ENCODE peak calls at places on chromosomes 12 and 14, in nine cellular contexts. K is dorsolateral prefrontal cortex, J is heart right ventricle, G is BE2C, V is esophagus squamous epithelium, R is left ventricle myocardium inferior, T is HCT116, H is endothelial cell, U is astrocyte of the cerebellum. W is an unnamed sample.

GRCh38 chr12:93943766-93944165 is 204.6 kb upstream of the PLXNC1 start:
- DNase-seq in K (no peak), J (no peak), G (no peak), V (no peak), R (no peak), T (peak; percentile 3), H (no peak), U (no peak), W (no peak)

GRCh38 chr12:11078246-11078645 is 13.9 kb downstream of the TAS2R43 start:
- DNase-seq in K (no peak), J (no peak), G (no peak), V (no peak), R (no peak), T (no peak), H (no peak), U (no peak), W (no peak)

GRCh38 chr12:47207005-47207717 is 127.4 kb upstream of the AMIGO2 start:
- DNase-seq in K (no peak), J (no peak), G (no peak), V (no peak), R (no peak), T (no peak), H (no peak), U (no peak), W (no peak)

GRCh38 chr14:95226801-95227200 is 69.5 kb upstream of the DICER1 start:
- DNase-seq in K (no peak), J (no peak), G (no peak), V (no peak), R (no peak), T (no peak), H (no peak), U (no peak), W (no peak)

GRCh38 chr12:43482311-43483085 is 69.5 kb downstream of the ADAMTS20 start:
- DNase-seq in K (no peak), J (no peak), G (no peak), V (no peak), R (no peak), T (no peak), H (no peak), U (no peak), W (no peak)

GRCh38 chr12:51393676-51394545 is 2.7 kb upstream of the GALNT6 start:
- DNase-seq in K (no peak), J (peak; percentile 20), G (no peak), V (no peak), R (no peak), T (no peak), H (no peak), U (peak; percentile 9), W (peak; percentile 90)

GRCh38 chr14:100138955-100139354 is 20.5 kb downstream of the DEGS2 start:
- DNase-seq in K (no peak), J (no peak), G (no peak), V (no peak), R (no peak), T (no peak), H (no peak), U (no peak), W (no peak)

GRCh38 chr14:64937821-64938193 is 4.7 kb downstream of the GPX2 start:
- DNase-seq in K (no peak), J (no peak), G (no peak), V (no peak), R (no peak), T (no peak), H (no peak), U (no peak), W (no peak)

GRCh38 chr14:64388533-64389243 is 535 bp downstream of the MTHFD1 start:
- DNase-seq in K (no peak), J (no peak), G (peak; percentile 31), V (no peak), R (peak; percentile 19), T (no peak), H (peak; percentile 28), U (no peak), W (no peak)

GRCh38 chr14:69695664-69696527 is 71.0 kb upstream of the SRSF5 start:
- DNase-seq in K (peak; percentile 61), J (no peak), G (peak; percentile 73), V (no peak), R (no peak), T (no peak), H (no peak), U (peak; percentile 55), W (no peak)

GRCh38 chr14:92460541-92460915 is 53.1 kb upstream of the RIN3 start:
- DNase-seq in K (no peak), J (no peak), G (no peak), V (no peak), R (no peak), T (no peak), H (no peak), U (no peak), W (no peak)

GRCh38 chr12:120903382-120903817 is 758 bp downstream of the SPPL3 start:
- DNase-seq in K (peak; percentile 47), J (peak; percentile 64), G (peak; percentile 47), V (no peak), R (peak; percentile 64), T (no peak), H (peak; percentile 27), U (no peak), W (no peak)

GRCh38 chr14:103908580-103908979 is 19.7 kb upstream of the TDRD9 start:
- DNase-seq in K (no peak), J (no peak), G (no peak), V (no peak), R (no peak), T (no peak), H (no peak), U (no peak), W (no peak)

GRCh38 chr14:97705976-97706375 is 908.8 kb downstream of the VRK1 start:
- DNase-seq in K (no peak), J (no peak), G (no peak), V (no peak), R (no peak), T (no peak), H (no peak), U (no peak), W (no peak)

GRCh38 chr12:123269980-123270379 is 1.7 kb downstream of the CDK2AP1 start:
- DNase-seq in K (no peak), J (no peak), G (no peak), V (no peak), R (no peak), T (no peak), H (no peak), U (no peak), W (no peak)

GRCh38 chr12:123273166-123273565 is 1.5 kb upstream of the CDK2AP1 start:
- DNase-seq in K (no peak), J (no peak), G (no peak), V (no peak), R (no peak), T (no peak), H (no peak), U (no peak), W (no peak)

GRCh38 chr12:123269395-123269892 is 2.2 kb downstream of the CDK2AP1 start:
- DNase-seq in K (peak; percentile 89), J (peak; percentile 72), G (peak; percentile 93), V (no peak), R (peak; percentile 73), T (no peak), H (peak; percentile 80), U (peak; percentile 39), W (no peak)

GRCh38 chr12:123270380-123271181 is 1.1 kb downstream of the CDK2AP1 start:
- DNase-seq in K (no peak), J (peak; percentile 21), G (peak; percentile 26), V (no peak), R (peak; percentile 43), T (no peak), H (peak; percentile 13), U (no peak), W (no peak)

DNA sequence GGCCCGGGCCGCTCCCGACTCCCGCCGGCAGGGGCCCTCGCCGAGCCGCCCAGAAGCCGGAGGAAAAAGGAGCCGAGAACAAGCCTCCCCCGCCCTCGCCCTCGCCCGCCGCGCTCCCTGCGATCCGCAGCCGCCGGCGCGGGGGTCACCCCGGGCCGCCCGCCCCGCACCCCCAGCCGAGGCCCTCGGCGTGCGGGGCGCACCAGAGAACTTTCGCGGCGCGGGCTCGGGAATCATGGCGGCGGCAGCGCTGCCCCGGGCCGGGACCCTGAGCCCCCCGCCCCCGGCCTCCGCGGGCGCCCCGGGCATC is 519 bp downstream of the CDK2AP1 start:
- DNase-seq in K (peak; percentile 56), J (peak; percentile 78), G (peak; percentile 85), V (no peak), R (peak; percentile 81), T (no peak), H (peak; percentile 79), U (no peak), W (no peak)
- TF ChIP-seq CTCF in K (no peak), J (peak; percentile 18), G (peak; percentile 39), V (peak; percentile 25), R (peak; percentile 68), T (peak; percentile 13), H (peak; percentile 54), U (peak; percentile 32), W (peak; percentile 36)

GRCh38 chr12:57009949-57010626 is 3.7 kb upstream of the ZBTB39 start:
- DNase-seq in K (no peak), J (no peak), G (no peak), V (no peak), R (no peak), T (no peak), H (no peak), U (no peak), W (no peak)

GRCh38 chr12:57011438-57012424 is 4.6 kb downstream of the TAC3 start:
- DNase-seq in K (no peak), J (no peak), G (no peak), V (no peak), R (no peak), T (no peak), H (no peak), U (no peak), W (no peak)

GRCh38 chr12:57010627-57011224 is 4.4 kb upstream of the ZBTB39 start:
- DNase-seq in K (no peak), J (no peak), G (no peak), V (no peak), R (no peak), T (no peak), H (no peak), U (no peak), W (no peak)

GRCh38 chr12:57016348-57016747 is at the start of gene TAC3:
- DNase-seq in K (no peak), J (no peak), G (peak; percentile 69), V (no peak), R (no peak), T (no peak), H (no peak), U (no peak), W (no peak)

GRCh38 chr12:57012600-57013465 is 3.5 kb downstream of the TAC3 start:
- DNase-seq in K (no peak), J (no peak), G (no peak), V (no peak), R (no peak), T (no peak), H (no peak), U (no peak), W (no peak)
- TF ChIP-seq CTCF in K (no peak), J (no peak), G (peak; percentile 41), V (no peak), R (no peak), T (no peak), H (no peak), U (peak; percentile 7), W (no peak)

GRCh38 chr14:90756755-90757345 is 59.4 kb downstream of the TTC7B start:
- DNase-seq in K (peak; percentile 71), J (no peak), G (no peak), V (no peak), R (no peak), T (no peak), H (no peak), U (no peak), W (no peak)
- TF ChIP-seq CTCF in K (peak; percentile 13), J (no peak), G (peak; percentile 33), V (no peak), R (no peak), T (no peak), H (no peak), U (peak; percentile 1), W (no peak)

GRCh38 chr12:98416845-98417244 is 98.5 kb upstream of the TMPO start:
- DNase-seq in K (no peak), J (no peak), G (no peak), V (no peak), R (no peak), T (no peak), H (no peak), U (no peak), W (no peak)
- TF ChIP-seq CTCF in K (no peak), J (peak; percentile 37), G (peak; percentile 26), V (no peak), R (peak; percentile 22), T (peak; percentile 28), H (peak; percentile 47), U (no peak), W (peak; percentile 35)

W was measured in BJ.